ENCODE peak calls at places on chromosomes 5 and 9, in four cellular contexts. Z is CMK, J is HS-27A, A is aorta. M is an unnamed sample.

GRCh38 chr5:81302596-81302995 is 1.2 kb downstream of the ZCCHC9 start:
- DNase-seq in Z (no peak), J (no peak), A (no peak), M (no peak)

GRCh38 chr5:28156981-28157380 is 1118.6 kb upstream of the CDH9 start:
- DNase-seq in Z (no peak), J (peak; percentile 31), A (no peak), M (no peak)

GRCh38 chr5:35822541-35822940 is 34.1 kb upstream of the IL7R start:
- DNase-seq in Z (no peak), J (no peak), A (no peak), M (no peak)

GRCh38 chr9:93209576-93210323 is 25.8 kb downstream of the WNK2 start:
- DNase-seq in Z (no peak), J (no peak), A (peak; percentile 43), M (no peak)

GRCh38 chr5:37490411-37490810 is 111.3 kb downstream of the WDR70 start:
- DNase-seq in Z (no peak), J (no peak), A (no peak), M (no peak)

GRCh38 chr9:135343733-135344522 is 135.7 kb upstream of the PPP1R26 start:
- DNase-seq in Z (peak; percentile 42), J (no peak), A (peak; percentile 89), M (peak; percentile 70)

GRCh38 chr9:36813149-36813548 is 220.9 kb downstream of the PAX5 start:
- DNase-seq in Z (no peak), J (no peak), A (no peak), M (no peak)

GRCh38 chr5:136032564-136032963 is 3.8 kb downstream of the TGFBI start:
- DNase-seq in Z (no peak), J (no peak), A (no peak), M (peak; percentile 66)

GRCh38 chr9:136549010-136549980 is 3.4 kb upstream of the NOTCH1 start:
- DNase-seq in Z (no peak), J (no peak), A (no peak), M (no peak)

GRCh38 chr9:74577956-74578355 is 80.8 kb downstream of the RORB start:
- DNase-seq in Z (no peak), J (no peak), A (no peak), M (no peak)

GRCh38 chr5:115472601-115473000 is 72.0 kb downstream of the FEM1C start:
- DNase-seq in Z (no peak), J (no peak), A (no peak), M (no peak)

GRCh38 chr5:76960004-76960625 is 7.3 kb downstream of the CRHBP start:
- DNase-seq in Z (no peak), J (no peak), A (no peak), M (no peak)

GRCh38 chr5:119808474-119808873 is 179.1 kb downstream of the FAM170A start:
- DNase-seq in Z (no peak), J (no peak), A (no peak), M (no peak)

GRCh38 chr5:75234251-75234650 is 2.4 kb downstream of the ANKRD31 start:
- DNase-seq in Z (no peak), J (no peak), A (no peak), M (no peak)

GRCh38 chr5:132414634-132415377 is 45.3 kb downstream of the SLC22A5 start:
- DNase-seq in Z (no peak), J (no peak), A (no peak), M (peak; percentile 37)

GRCh38 chr5:61401726-61402125 is 69.7 kb downstream of the ZSWIM6 start:
- DNase-seq in Z (no peak), J (no peak), A (no peak), M (no peak)

GRCh38 chr9:96135904-96136303 is 166.1 kb downstream of the HSD17B3 start:
- DNase-seq in Z (no peak), J (no peak), A (no peak), M (no peak)

GRCh38 chr5:159017787-159018186 is 81.9 kb downstream of the EBF1 start:
- DNase-seq in Z (no peak), J (peak; percentile 38), A (peak; percentile 89), M (peak; percentile 79)

GRCh38 chr5:140557965-140558364 is 692 bp upstream of the SRA1 start:
- DNase-seq in Z (no peak), J (no peak), A (no peak), M (peak; percentile 26)

GRCh38 chr9:131318211-131318610 is 28.7 kb downstream of the PLPP7 start:
- DNase-seq in Z (no peak), J (no peak), A (peak; percentile 60), M (no peak)

GRCh38 chr5:73126957-73127356 is 6.6 kb downstream of the TMEM171 start:
- DNase-seq in Z (no peak), J (no peak), A (no peak), M (no peak)

GRCh38 chr9:87256973-87257372 is 240.7 kb upstream of the DAPK1 start:
- DNase-seq in Z (no peak), J (no peak), A (no peak), M (no peak)

GRCh38 chr9:98995059-98995665 is 51.5 kb downstream of the COL15A1 start:
- DNase-seq in Z (no peak), J (no peak), A (peak; percentile 89), M (peak; percentile 91)

GRCh38 chr5:56641635-56642255 is 173.6 kb upstream of the MAP3K1 start:
- DNase-seq in Z (no peak), J (no peak), A (no peak), M (no peak)

GRCh38 chr9:19233344-19233743 is 2.9 kb downstream of the DENND4C start:
- DNase-seq in Z (no peak), J (no peak), A (no peak), M (no peak)

GRCh38 chr5:61915646-61916045 is 390.4 kb upstream of the KIF2A start:
- DNase-seq in Z (no peak), J (no peak), A (no peak), M (no peak)

GRCh38 chr5:147576646-147577535 is 67.0 kb upstream of the DPYSL3 start:
- DNase-seq in Z (no peak), J (no peak), A (peak; percentile 90), M (peak; percentile 72)

GRCh38 chr5:180852510-180852909 is 8.6 kb downstream of the ZFP62 start:
- DNase-seq in Z (no peak), J (no peak), A (no peak), M (no peak)

GRCh38 chr9:124810513-124811355 is 33.8 kb downstream of the OLFML2A start:
- DNase-seq in Z (no peak), J (peak; percentile 92), A (no peak), M (no peak)

GRCh38 chr9:4170231-4170630 is 129.6 kb downstream of the GLIS3 start:
- DNase-seq in Z (no peak), J (no peak), A (no peak), M (no peak)

GRCh38 chr9:123863164-123863855 is 66.6 kb downstream of the DENND1A start:
- DNase-seq in Z (no peak), J (no peak), A (no peak), M (no peak)

GRCh38 chr5:66207800-66208561 is 63.9 kb downstream of the SREK1 start:
- DNase-seq in Z (no peak), J (no peak), A (no peak), M (peak; percentile 85)

GRCh38 chr9:121360975-121361374 is 9.1 kb downstream of the STOM start:
- DNase-seq in Z (no peak), J (no peak), A (no peak), M (no peak)

GRCh38 chr9:94645901-94646300 is 6.6 kb upstream of the FBP1 start:
- DNase-seq in Z (no peak), J (no peak), A (peak; percentile 40), M (no peak)

GRCh38 chr5:139368613-139369012 is 14.5 kb downstream of the SLC23A1 start:
- DNase-seq in Z (no peak), J (no peak), A (no peak), M (no peak)

GRCh38 chr9:127898433-127899199 is 787 bp downstream of the ST6GALNAC6 start:
- DNase-seq in Z (no peak), J (no peak), A (peak; percentile 87), M (peak; percentile 85)

GRCh38 chr9:130918102-130918869 is 20.8 kb downstream of the FIBCD1 start:
- DNase-seq in Z (no peak), J (no peak), A (no peak), M (no peak)